ENCODE peak calls at places on chromosomes 5 and 9, in six cellular contexts. One of them, this sample, is unnamed.

GRCh38 chr5:94228791-94229190 is 389.6 kb downstream of the KIAA0825 start:
- DNase-seq in A549: no peak
- DNase-seq in SK-N-SH: no peak
- DNase-seq in HepG2: no peak
- DNase-seq in K562: no peak
- DNase-seq in GM12878: no peak
- DNase-seq in this sample: no peak

GRCh38 chr9:34457266-34458012 is 931 bp downstream of the FAM219A start:
- DNase-seq in A549: peak
- DNase-seq in SK-N-SH: peak
- DNase-seq in HepG2: no peak
- DNase-seq in K562: peak
- DNase-seq in GM12878: no peak
- DNase-seq in this sample: peak

GRCh38 chr9:4344946-4345345 is 45.1 kb upstream of the GLIS3 start:
- DNase-seq in A549: no peak
- DNase-seq in SK-N-SH: no peak
- DNase-seq in HepG2: no peak
- DNase-seq in K562: no peak
- DNase-seq in GM12878: no peak
- DNase-seq in this sample: no peak

GRCh38 chr5:68593211-68593701 is 377.7 kb downstream of the PIK3R1 start:
- DNase-seq in A549: no peak
- DNase-seq in SK-N-SH: no peak
- DNase-seq in HepG2: no peak
- DNase-seq in K562: no peak
- DNase-seq in GM12878: no peak
- DNase-seq in this sample: no peak

GRCh38 chr5:171127314-171127713 is 181.7 kb upstream of the TLX3 start:
- DNase-seq in A549: no peak
- DNase-seq in SK-N-SH: no peak
- DNase-seq in HepG2: no peak
- DNase-seq in K562: no peak
- DNase-seq in GM12878: no peak
- DNase-seq in this sample: peak

GRCh38 chr5:150904479-150905311 is at the start of gene ZNF300:
- DNase-seq in A549: peak
- DNase-seq in SK-N-SH: peak
- DNase-seq in HepG2: peak
- DNase-seq in K562: peak
- DNase-seq in GM12878: peak
- DNase-seq in this sample: peak

GRCh38 chr5:57445006-57445714 is 37.5 kb downstream of the ACTBL2 start:
- DNase-seq in A549: no peak
- DNase-seq in SK-N-SH: no peak
- DNase-seq in HepG2: no peak
- DNase-seq in K562: no peak
- DNase-seq in GM12878: no peak
- DNase-seq in this sample: no peak

GRCh38 chr9:88418715-88419540 is 30.7 kb downstream of the SPIN1 start:
- DNase-seq in A549: no peak
- DNase-seq in SK-N-SH: no peak
- DNase-seq in HepG2: no peak
- DNase-seq in K562: no peak
- DNase-seq in GM12878: no peak
- DNase-seq in this sample: no peak

GRCh38 chr9:95316794-95317118 is 753 bp downstream of the FANCC start:
- DNase-seq in A549: peak
- DNase-seq in SK-N-SH: peak
- DNase-seq in HepG2: peak
- DNase-seq in K562: peak
- DNase-seq in GM12878: no peak
- DNase-seq in this sample: peak

GRCh38 chr9:22976454-22976853 is 529.8 kb downstream of the DMRTA1 start:
- DNase-seq in A549: no peak
- DNase-seq in SK-N-SH: no peak
- DNase-seq in HepG2: no peak
- DNase-seq in K562: no peak
- DNase-seq in GM12878: no peak
- DNase-seq in this sample: peak

GRCh38 chr9:33139421-33140228 is 27.5 kb downstream of the B4GALT1 start:
- DNase-seq in A549: no peak
- DNase-seq in SK-N-SH: no peak
- DNase-seq in HepG2: peak
- DNase-seq in K562: no peak
- DNase-seq in GM12878: no peak
- DNase-seq in this sample: peak

GRCh38 chr9:20125721-20126120 is 336.9 kb upstream of the SLC24A2 start:
- DNase-seq in A549: no peak
- DNase-seq in SK-N-SH: peak
- DNase-seq in HepG2: no peak
- DNase-seq in K562: no peak
- DNase-seq in GM12878: no peak
- DNase-seq in this sample: no peak

GRCh38 chr5:15375557-15375956 is 124.4 kb upstream of the FBXL7 start:
- DNase-seq in A549: no peak
- DNase-seq in SK-N-SH: no peak
- DNase-seq in HepG2: no peak
- DNase-seq in K562: no peak
- DNase-seq in GM12878: no peak
- DNase-seq in this sample: no peak

GRCh38 chr5:154193176-154193575 is 2.6 kb downstream of the GALNT10 start:
- DNase-seq in A549: no peak
- DNase-seq in SK-N-SH: no peak
- DNase-seq in HepG2: no peak
- DNase-seq in K562: no peak
- DNase-seq in GM12878: no peak
- DNase-seq in this sample: no peak

GRCh38 chr9:8456327-8456726 is 656.7 kb upstream of the DMAC1 start:
- DNase-seq in A549: no peak
- DNase-seq in SK-N-SH: no peak
- DNase-seq in HepG2: no peak
- DNase-seq in K562: no peak
- DNase-seq in GM12878: no peak
- DNase-seq in this sample: no peak

GRCh38 chr5:167244583-167244982 is 1046.9 kb upstream of the WWC1 start:
- DNase-seq in A549: no peak
- DNase-seq in SK-N-SH: peak
- DNase-seq in HepG2: no peak
- DNase-seq in K562: no peak
- DNase-seq in GM12878: no peak
- DNase-seq in this sample: no peak

GRCh38 chr5:38743562-38743961 is 102.2 kb upstream of the OSMR start:
- DNase-seq in A549: no peak
- DNase-seq in SK-N-SH: no peak
- DNase-seq in HepG2: no peak
- DNase-seq in K562: no peak
- DNase-seq in GM12878: no peak
- DNase-seq in this sample: no peak

GRCh38 chr5:150253416-150254208 is 36.0 kb downstream of the CAMK2A start:
- DNase-seq in A549: no peak
- DNase-seq in SK-N-SH: no peak
- DNase-seq in HepG2: no peak
- DNase-seq in K562: no peak
- DNase-seq in GM12878: no peak
- DNase-seq in this sample: no peak

GRCh38 chr5:158022844-158023243 is 163.9 kb upstream of the CLINT1 start:
- DNase-seq in A549: no peak
- DNase-seq in SK-N-SH: no peak
- DNase-seq in HepG2: no peak
- DNase-seq in K562: no peak
- DNase-seq in GM12878: no peak
- DNase-seq in this sample: no peak

GRCh38 chr5:52801329-52801728 is 13.6 kb downstream of the ITGA1 start:
- DNase-seq in A549: no peak
- DNase-seq in SK-N-SH: no peak
- DNase-seq in HepG2: no peak
- DNase-seq in K562: no peak
- DNase-seq in GM12878: no peak
- DNase-seq in this sample: peak

GRCh38 chr5:143629871-143630658 is 181.9 kb upstream of the HMHB1 start:
- DNase-seq in A549: no peak
- DNase-seq in SK-N-SH: no peak
- DNase-seq in HepG2: peak
- DNase-seq in K562: no peak
- DNase-seq in GM12878: no peak
- DNase-seq in this sample: peak

GRCh38 chr9:92291577-92291976 is 1.9 kb downstream of the IARS1 start:
- DNase-seq in A549: no peak
- DNase-seq in SK-N-SH: no peak
- DNase-seq in HepG2: no peak
- DNase-seq in K562: no peak
- DNase-seq in GM12878: no peak
- DNase-seq in this sample: no peak

GRCh38 chr9:73441890-73442818 is 290.5 kb downstream of the ANXA1 start:
- DNase-seq in A549: no peak
- DNase-seq in SK-N-SH: no peak
- DNase-seq in HepG2: no peak
- DNase-seq in K562: no peak
- DNase-seq in GM12878: no peak
- DNase-seq in this sample: no peak

GRCh38 chr5:1748845-1749244 is 50.8 kb downstream of the MRPL36 start:
- DNase-seq in A549: no peak
- DNase-seq in SK-N-SH: no peak
- DNase-seq in HepG2: no peak
- DNase-seq in K562: no peak
- DNase-seq in GM12878: no peak
- DNase-seq in this sample: no peak

GRCh38 chr5:7904170-7904569 is 35.2 kb downstream of the MTRR start:
- DNase-seq in A549: peak
- DNase-seq in SK-N-SH: no peak
- DNase-seq in HepG2: peak
- DNase-seq in K562: no peak
- DNase-seq in GM12878: no peak
- DNase-seq in this sample: peak

GRCh38 chr9:38329980-38330379 is 62.5 kb upstream of the ALDH1B1 start:
- DNase-seq in A549: no peak
- DNase-seq in SK-N-SH: no peak
- DNase-seq in HepG2: no peak
- DNase-seq in K562: no peak
- DNase-seq in GM12878: no peak
- DNase-seq in this sample: no peak

GRCh38 chr5:150356575-150357284 is 767 bp upstream of the TCOF1 start:
- DNase-seq in A549: no peak
- DNase-seq in SK-N-SH: no peak
- DNase-seq in HepG2: no peak
- DNase-seq in K562: no peak
- DNase-seq in GM12878: no peak
- DNase-seq in this sample: no peak

GRCh38 chr9:2157277-2158105 is 142.3 kb downstream of the SMARCA2 start:
- DNase-seq in A549: peak
- DNase-seq in SK-N-SH: peak
- DNase-seq in HepG2: no peak
- DNase-seq in K562: no peak
- DNase-seq in GM12878: no peak
- DNase-seq in this sample: peak

GRCh38 chr5:169352901-169353300 is 52.0 kb upstream of the SLIT3 start:
- DNase-seq in A549: no peak
- DNase-seq in SK-N-SH: no peak
- DNase-seq in HepG2: no peak
- DNase-seq in K562: no peak
- DNase-seq in GM12878: no peak
- DNase-seq in this sample: no peak

GRCh38 chr9:110105107-110105506 is 102.9 kb downstream of the C9orf152 start:
- DNase-seq in A549: no peak
- DNase-seq in SK-N-SH: no peak
- DNase-seq in HepG2: no peak
- DNase-seq in K562: no peak
- DNase-seq in GM12878: no peak
- DNase-seq in this sample: peak

GRCh38 chr5:103466494-103466893 is 96.1 kb downstream of the NUDT12 start:
- DNase-seq in A549: no peak
- DNase-seq in SK-N-SH: no peak
- DNase-seq in HepG2: no peak
- DNase-seq in K562: no peak
- DNase-seq in GM12878: no peak
- DNase-seq in this sample: peak

DNA sequence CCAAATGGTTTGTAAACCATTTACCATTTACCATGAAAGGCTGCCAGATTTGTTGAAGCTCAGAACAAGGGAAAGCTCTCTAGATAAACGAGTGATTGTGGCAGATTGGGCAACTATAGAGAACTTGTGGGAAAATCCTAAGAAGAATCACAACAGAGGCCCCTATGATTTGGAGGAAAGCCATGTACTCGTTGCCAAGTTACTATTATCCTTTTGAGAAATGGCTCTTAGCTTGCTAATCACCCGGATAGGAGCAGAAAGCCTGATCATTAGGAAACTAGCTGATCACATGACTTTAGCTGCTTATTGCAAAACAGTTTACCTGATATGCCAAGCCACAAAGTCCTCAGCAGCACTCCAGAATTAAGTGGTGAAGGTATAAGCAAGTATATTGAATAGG is 23.5 kb upstream of the ATG10 start:
- DNase-seq in A549: no peak
- DNase-seq in SK-N-SH: no peak
- DNase-seq in HepG2: no peak
- DNase-seq in K562: no peak
- DNase-seq in GM12878: no peak
- DNase-seq in this sample: peak
- TF ChIP-seq SMC3 in A549: no peak
- TF ChIP-seq SMC3 in SK-N-SH: no peak
- TF ChIP-seq SMC3 in HepG2: no peak
- TF ChIP-seq SMC3 in K562: no peak
- TF ChIP-seq SMC3 in GM12878: no peak
- TF ChIP-seq SMC3 in this sample: no peak

GRCh38 chr5:124919752-124920151 is 173.3 kb upstream of the ZNF608 start:
- DNase-seq in A549: no peak
- DNase-seq in SK-N-SH: no peak
- DNase-seq in HepG2: no peak
- DNase-seq in K562: no peak
- DNase-seq in GM12878: no peak
- DNase-seq in this sample: no peak
- TF ChIP-seq SMC3 in A549: no peak
- TF ChIP-seq SMC3 in SK-N-SH: no peak
- TF ChIP-seq SMC3 in HepG2: no peak
- TF ChIP-seq SMC3 in K562: no peak
- TF ChIP-seq SMC3 in GM12878: no peak
- TF ChIP-seq SMC3 in this sample: no peak

DNA sequence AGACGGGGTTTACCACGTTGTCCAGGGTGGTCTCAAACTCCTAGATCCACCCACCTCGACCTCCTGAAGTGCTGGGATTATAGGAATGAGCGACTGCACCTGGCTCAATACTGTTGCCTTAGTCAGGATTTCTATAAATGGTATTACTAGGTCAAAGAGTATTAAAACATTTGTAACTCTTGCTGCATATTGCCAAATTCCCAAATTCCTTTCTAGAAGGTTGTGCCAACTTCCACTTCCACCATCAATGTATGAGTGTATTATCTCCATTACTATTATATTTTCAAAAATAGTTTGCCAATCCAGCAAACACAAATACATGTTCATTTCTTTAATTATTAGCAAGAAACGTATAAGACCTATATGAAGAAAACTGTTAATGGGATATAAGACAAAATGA is 10.6 kb downstream of the PTGR1 start:
- DNase-seq in A549: no peak
- DNase-seq in SK-N-SH: no peak
- DNase-seq in HepG2: no peak
- DNase-seq in K562: no peak
- DNase-seq in GM12878: no peak
- DNase-seq in this sample: no peak
- TF ChIP-seq SMC3 in A549: no peak
- TF ChIP-seq SMC3 in SK-N-SH: no peak
- TF ChIP-seq SMC3 in HepG2: no peak
- TF ChIP-seq SMC3 in K562: no peak
- TF ChIP-seq SMC3 in GM12878: no peak
- TF ChIP-seq SMC3 in this sample: no peak

GRCh38 chr9:29906065-29906464 is 2332.8 kb upstream of the C9orf72 start:
- DNase-seq in A549: no peak
- DNase-seq in SK-N-SH: no peak
- DNase-seq in HepG2: peak
- DNase-seq in K562: no peak
- DNase-seq in GM12878: no peak
- DNase-seq in this sample: no peak
- TF ChIP-seq SMC3 in A549: no peak
- TF ChIP-seq SMC3 in SK-N-SH: no peak
- TF ChIP-seq SMC3 in HepG2: no peak
- TF ChIP-seq SMC3 in K562: no peak
- TF ChIP-seq SMC3 in GM12878: no peak
- TF ChIP-seq SMC3 in this sample: no peak